ENCODE peak calls at places on chromosomes 13 and 19, in seven cellular contexts. I, Y, U, O, F, S and P are unnamed samples.

GRCh38 chr19:42175952-42176648 is 41.4 kb downstream of the DEDD2 start:
- DNase-seq in Y (peak), S (peak), I (peak), U (no peak), F (peak), O (no peak), P (no peak)

GRCh38 chr13:72959643-72960042 is 99.2 kb upstream of the KLF5 start:
- DNase-seq in F (no peak), O (no peak), U (no peak), S (no peak), I (no peak), Y (peak), P (no peak)

GRCh38 chr13:50412046-50412617 is 396.9 kb downstream of the KCNRG start:
- DNase-seq in S (no peak), U (no peak), Y (peak), I (no peak), O (no peak), F (no peak), P (no peak)

GRCh38 chr13:97866751-97867150 is 86.7 kb upstream of the IPO5 start:
- DNase-seq in F (no peak), I (no peak), S (no peak), Y (no peak), U (no peak), O (peak), P (no peak)

GRCh38 chr13:93788456-93788855 is 561.8 kb downstream of the GPC6 start:
- DNase-seq in O (no peak), S (no peak), Y (no peak), I (no peak), U (no peak), F (no peak), P (no peak)

GRCh38 chr13:52933547-52934167 is 85.2 kb upstream of the PCDH8 start:
- DNase-seq in Y (no peak), O (no peak), F (no peak), I (no peak), U (no peak), S (no peak), P (no peak)

GRCh38 chr13:98729526-98730057 is 22.9 kb downstream of the SLC15A1 start:
- DNase-seq in Y (no peak), F (no peak), S (no peak), O (no peak), I (no peak), U (no peak), P (no peak)

GRCh38 chr19:22140356-22140755 is 56.4 kb downstream of the ZNF676 start:
- DNase-seq in U (no peak), O (no peak), F (no peak), Y (no peak), I (no peak), S (no peak), P (no peak)

GRCh38 chr19:47296036-47296435 is 13.6 kb upstream of the C5AR1 start:
- DNase-seq in I (peak), Y (peak), F (peak), O (peak), U (peak), S (peak), P (peak)

GRCh38 chr13:30766957-30767603 is 31.7 kb downstream of the ALOX5AP start:
- DNase-seq in U (no peak), F (no peak), Y (no peak), O (no peak), S (no peak), I (no peak), P (no peak)
- H3K18ac ChIP-seq in U (no peak), F (no peak), Y (no peak), O (no peak), S (no peak), I (no peak), P (no peak)

GRCh38 chr19:45251452-45252354 is 632 bp downstream of the MARK4 start:
- DNase-seq in S (peak), Y (no peak), U (no peak), I (peak), F (no peak), O (no peak), P (no peak)
- H3K27ac ChIP-seq in S (peak), Y (peak), U (no peak), I (peak), F (no peak), O (no peak), P (no peak)

GRCh38 chr19:18844806-18845329 is 13.1 kb downstream of the UPF1 start:
- DNase-seq in I (no peak), S (no peak), F (no peak), Y (no peak), O (no peak), U (no peak), P (no peak)
- H3K18ac ChIP-seq in I (no peak), S (no peak), F (no peak), Y (no peak), O (no peak), U (no peak), P (no peak)

GRCh38 chr19:20103091-20103501 is 25.3 kb downstream of the ZNF90 start:
- DNase-seq in F (peak), S (peak), Y (no peak), U (no peak), I (no peak), O (peak), P (peak)

GRCh38 chr19:20102097-20102496 is 24.3 kb downstream of the ZNF90 start:
- DNase-seq in Y (no peak), S (no peak), F (no peak), U (no peak), I (no peak), O (no peak), P (no peak)

DNA sequence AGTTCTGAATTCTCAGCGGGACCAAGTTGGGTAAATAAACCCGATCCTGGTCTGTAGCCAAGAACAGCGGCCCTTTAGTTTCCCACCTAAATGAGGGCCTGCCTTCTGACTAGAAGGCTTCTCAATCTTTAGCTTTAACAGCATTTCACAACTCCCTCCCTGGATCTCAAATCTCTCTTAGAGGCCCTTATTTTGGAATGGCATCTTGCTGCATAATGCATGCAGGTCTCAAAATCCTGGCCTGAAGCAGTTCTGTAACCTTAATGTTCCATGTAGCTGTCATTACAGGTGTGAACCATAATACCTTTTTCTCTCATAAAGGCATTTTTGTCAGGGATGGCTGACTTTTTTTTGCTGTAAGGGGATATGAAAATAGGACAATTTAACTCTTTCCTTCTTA is 29.5 kb downstream of the ZNF90 start:
- DNase-seq in I (no peak), F (no peak), S (no peak), O (peak), U (no peak), Y (no peak), P (peak)
- H3K27ac ChIP-seq in I (no peak), F (no peak), S (no peak), O (no peak), U (no peak), Y (no peak), P (no peak)